ENCODE peak calls at places on chromosomes 11 and 22, in five cellular contexts. J, C, T, B and Z are unnamed samples.

GRCh38 chr11:86513746-86514373 is 139.2 kb downstream of the CCDC81 start:
- DNase-seq in J (no peak), C (no peak), T (no peak), B (no peak), Z (no peak)

GRCh38 chr11:69700278-69701140 is 3.3 kb downstream of the FGF19 start:
- DNase-seq in J (peak), C (peak), T (no peak), B (peak), Z (no peak)

GRCh38 chr11:107957109-107957588 is 28.9 kb downstream of the RAB39A start:
- DNase-seq in J (no peak), C (peak), T (peak), B (no peak), Z (no peak)

GRCh38 chr11:18106688-18107087 is 806 bp upstream of the SAAL1 start:
- DNase-seq in J (no peak), C (no peak), T (no peak), B (no peak), Z (no peak)

GRCh38 chr22:49670610-49671330 is 156.9 kb downstream of the BRD1 start:
- DNase-seq in J (no peak), C (peak), T (no peak), B (no peak), Z (no peak)

GRCh38 chr11:111456086-111456858 is 55.9 kb downstream of the BTG4 start:
- DNase-seq in J (no peak), C (peak), T (no peak), B (no peak), Z (no peak)

GRCh38 chr22:38353142-38353629 is 36.0 kb upstream of the CSNK1E start:
- DNase-seq in J (peak), C (peak), T (no peak), B (no peak), Z (peak)

GRCh38 chr11:120273432-120273831 is 33.5 kb downstream of the POU2F3 start:
- DNase-seq in J (no peak), C (no peak), T (no peak), B (no peak), Z (no peak)

GRCh38 chr11:9590717-9591116 is 17.2 kb downstream of the WEE1 start:
- DNase-seq in J (no peak), C (no peak), T (no peak), B (no peak), Z (no peak)

GRCh38 chr22:44182591-44183588 is 2.2 kb downstream of the PARVG start:
- DNase-seq in J (no peak), C (no peak), T (no peak), B (no peak), Z (no peak)

GRCh38 chr11:86068138-86068861 is 584 bp downstream of the PICALM start:
- DNase-seq in J (peak), C (peak), T (no peak), B (peak), Z (no peak)

GRCh38 chr11:1459739-1460395 is 26.7 kb downstream of the MOB2 start:
- DNase-seq in J (no peak), C (no peak), T (no peak), B (no peak), Z (no peak)

GRCh38 chr22:35434061-35434750 is 34.3 kb downstream of the MCM5 start:
- DNase-seq in J (peak), C (no peak), T (no peak), B (no peak), Z (no peak)

GRCh38 chr22:30132290-30132996 is 52.2 kb downstream of the HORMAD2 start:
- DNase-seq in J (no peak), C (no peak), T (no peak), B (no peak), Z (no peak)

GRCh38 chr11:119263352-119263940 is 53.5 kb downstream of the MCAM start:
- DNase-seq in J (no peak), C (no peak), T (no peak), B (no peak), Z (no peak)

GRCh38 chr22:39600491-39601179 is 30.1 kb downstream of the CACNA1I start:
- DNase-seq in J (no peak), C (no peak), T (no peak), B (no peak), Z (no peak)

GRCh38 chr11:90243534-90243933 is 20.7 kb upstream of the CHORDC1 start:
- DNase-seq in J (no peak), C (no peak), T (no peak), B (no peak), Z (no peak)
- TF ChIP-seq ZBTB33 in J (no peak), C (no peak), T (no peak), B (no peak), Z (no peak)

DNA sequence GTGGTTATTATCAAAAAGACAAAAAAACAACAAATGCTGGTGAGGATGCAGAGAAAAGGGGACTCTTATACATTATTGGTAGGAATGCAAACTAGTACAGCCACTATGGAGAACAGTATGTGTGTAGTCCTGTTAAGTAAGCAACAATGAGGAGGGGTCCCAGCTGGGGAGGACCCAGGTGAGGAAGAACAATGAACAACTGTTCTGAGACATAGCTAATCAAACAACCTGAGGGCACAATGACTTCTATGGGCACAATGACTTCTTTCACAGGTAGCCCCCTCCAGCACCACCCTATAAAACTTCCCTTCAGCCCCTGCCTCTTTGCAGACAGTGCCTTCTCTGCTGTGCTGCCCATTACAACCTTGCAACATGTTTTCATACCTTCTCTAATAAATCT is 5.6 kb downstream of the JAML start:
- DNase-seq in J (no peak), C (no peak), T (no peak), B (peak), Z (no peak)
- H3K4me3 ChIP-seq in J (no peak), C (no peak), T (no peak), B (no peak), Z (no peak)

GRCh38 chr11:73584831-73585230 is 13.1 kb downstream of the FAM168A start:
- DNase-seq in J (no peak), C (no peak), T (no peak), B (no peak), Z (no peak)
- TF ChIP-seq SIN3A in J (no peak), C (no peak), T (no peak), B (no peak), Z (no peak)

DNA sequence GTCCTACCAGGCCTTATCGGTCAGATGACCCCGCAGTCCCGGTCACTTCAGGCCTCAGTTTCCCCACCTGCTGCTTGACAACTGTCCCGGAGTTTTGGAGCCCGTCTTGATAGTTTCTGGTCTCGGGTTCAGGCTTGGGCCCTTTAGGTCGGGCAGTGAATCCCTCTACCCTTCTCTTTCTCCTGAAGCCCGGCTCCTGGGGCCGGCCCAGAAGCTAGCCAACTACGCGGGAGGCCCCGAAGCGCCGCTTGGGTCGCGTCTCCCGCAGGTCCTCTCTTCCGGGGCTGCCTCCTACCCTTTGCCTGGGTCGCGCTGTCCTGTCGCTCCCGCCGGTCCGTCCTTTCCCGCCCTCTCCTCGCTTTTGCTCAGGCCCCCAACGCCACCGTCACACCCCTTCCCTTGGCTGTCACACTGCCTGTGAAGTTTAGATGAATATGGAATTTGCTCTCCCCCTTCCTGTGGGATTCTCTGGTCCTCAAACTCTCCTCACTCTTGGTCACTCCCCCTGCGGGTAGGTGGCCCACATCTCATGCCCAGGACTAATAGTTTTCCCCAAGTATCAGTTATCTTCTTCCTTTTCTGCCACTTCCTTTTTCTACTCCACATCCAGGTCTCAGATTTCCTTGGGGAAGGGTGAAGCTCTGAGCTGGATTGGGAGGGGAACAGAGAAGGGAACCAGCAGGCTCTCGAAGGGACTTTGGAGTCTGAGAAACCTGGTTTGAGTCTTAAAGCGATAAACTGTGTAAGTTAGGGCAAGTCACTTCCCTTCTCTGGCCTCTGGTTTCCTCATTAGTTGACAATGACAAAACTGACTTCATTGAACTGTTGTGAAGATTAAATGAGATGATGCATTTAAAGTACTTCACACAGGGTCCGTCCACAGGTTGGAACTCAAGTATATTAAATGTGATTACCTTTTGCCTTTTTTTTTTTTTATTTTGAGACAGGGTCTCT is 791 bp downstream of the RAB1B start:
- DNase-seq in J (peak), C (peak), T (no peak), B (peak), Z (no peak)
- TF ChIP-seq ZBTB33 in J (no peak), C (no peak), T (no peak), B (no peak), Z (no peak)